ENCODE peak calls at places on chromosomes 16 and 17, in six cellular contexts. N, U, Q, M, E and Y are unnamed samples.

GRCh38 chr17:59381716-59382570 is 50.5 kb downstream of the YPEL2 start:
- DNase-seq in N (no peak), U (no peak), Q (peak; percentile 71), M (no peak), E (no peak), Y (no peak)

GRCh38 chr17:21171970-21172510 is 41.9 kb downstream of the TMEM11 start:
- DNase-seq in N (no peak), U (no peak), Q (no peak), M (no peak), E (no peak), Y (no peak)

GRCh38 chr16:63744077-63744874 is 1377.6 kb downstream of the CDH11 start:
- DNase-seq in N (no peak), U (no peak), Q (no peak), M (no peak), E (no peak), Y (no peak)

GRCh38 chr17:36892112-36892838 is 45.0 kb upstream of the LHX1 start:
- DNase-seq in N (no peak), U (no peak), Q (peak; percentile 57), M (no peak), E (no peak), Y (no peak)

GRCh38 chr17:5485270-5486205 is at the start of gene DERL2:
- DNase-seq in N (peak; percentile 56), U (peak; percentile 41), Q (no peak), M (no peak), E (no peak), Y (peak; percentile 57)

GRCh38 chr17:19766421-19767270 is 18.5 kb upstream of the ALDH3A1 start:
- DNase-seq in N (no peak), U (peak; percentile 65), Q (peak; percentile 81), M (peak; percentile 81), E (peak; percentile 87), Y (peak; percentile 85)

GRCh38 chr17:66647391-66647983 is 187.4 kb upstream of the CACNG5 start:
- DNase-seq in N (no peak), U (no peak), Q (no peak), M (no peak), E (no peak), Y (peak; percentile 13)

GRCh38 chr17:80940171-80941123 is 51.2 kb upstream of the CHMP6 start:
- DNase-seq in N (no peak), U (no peak), Q (no peak), M (no peak), E (no peak), Y (no peak)

GRCh38 chr17:34121311-34121710 is 133.8 kb upstream of the CCL2 start:
- DNase-seq in N (no peak), U (no peak), Q (no peak), M (no peak), E (no peak), Y (no peak)

GRCh38 chr16:17082126-17082882 is 388.5 kb downstream of the XYLT1 start:
- DNase-seq in N (no peak), U (no peak), Q (no peak), M (no peak), E (no peak), Y (no peak)

GRCh38 chr17:45949755-45950320 is 49.2 kb upstream of the STH start:
- DNase-seq in N (no peak), U (no peak), Q (no peak), M (no peak), E (no peak), Y (no peak)

GRCh38 chr17:45948498-45948880 is 50.6 kb upstream of the STH start:
- DNase-seq in N (no peak), U (peak; percentile 10), Q (no peak), M (no peak), E (no peak), Y (no peak)

GRCh38 chr17:45950888-45951287 is 48.2 kb upstream of the STH start:
- DNase-seq in N (no peak), U (no peak), Q (no peak), M (no peak), E (no peak), Y (no peak)

GRCh38 chr17:45946841-45947256 is 52.2 kb upstream of the STH start:
- DNase-seq in N (no peak), U (peak; percentile 74), Q (no peak), M (no peak), E (no peak), Y (no peak)

DNA sequence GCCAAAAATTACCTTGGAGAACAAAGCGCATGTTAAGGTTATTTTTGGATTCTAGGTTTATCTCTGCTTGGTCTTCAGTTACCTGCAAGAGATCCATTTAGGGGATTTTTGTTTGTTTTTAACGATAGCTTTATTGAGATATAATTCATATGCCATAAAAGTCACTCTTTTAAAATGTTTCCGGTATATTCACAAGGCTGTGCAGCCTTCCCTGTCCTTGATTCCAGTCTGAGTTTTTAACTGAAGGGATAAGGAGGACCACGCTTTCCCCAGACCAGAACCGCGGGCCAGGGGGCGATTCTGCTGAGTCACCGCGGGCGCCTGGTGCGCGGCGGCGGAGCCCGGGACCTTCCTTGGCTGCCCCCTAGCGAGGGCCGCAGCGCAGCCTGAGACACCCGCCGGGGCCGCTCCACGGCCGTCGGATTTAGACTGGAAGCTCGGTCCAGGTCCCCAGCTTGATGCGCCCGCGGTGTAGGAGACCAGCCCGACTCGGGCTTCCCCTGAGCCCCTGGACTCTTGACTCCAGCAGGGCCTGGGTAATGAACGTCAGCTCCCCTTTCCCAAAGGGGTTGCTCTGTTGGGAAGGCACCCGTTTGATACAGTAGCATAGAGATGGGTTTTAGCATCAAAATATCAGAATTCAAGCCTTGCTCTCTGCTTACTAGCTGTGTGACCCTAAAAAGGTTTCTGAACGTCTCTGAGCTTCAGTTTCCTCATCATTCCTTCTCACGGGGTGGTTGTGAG is 50.0 kb upstream of the STH start:
- DNase-seq in N (no peak), U (peak; percentile 74), Q (peak; percentile 81), M (peak; percentile 56), E (no peak), Y (peak; percentile 86)
- H3K4me3 ChIP-seq in N (peak overlapping the region; percentile 53), U (no peak overlapping the region), Q (peak overlapping the region; percentile 12), M (no peak overlapping the region), E (no peak overlapping the region), Y (no peak overlapping the region)

GRCh38 chr17:76140661-76141211 is 309 bp downstream of the FOXJ1 start:
- DNase-seq in N (no peak), U (no peak), Q (no peak), M (no peak), E (no peak), Y (no peak)

GRCh38 chr17:76141212-76142043 is at the start of gene FOXJ1:
- DNase-seq in N (no peak), U (peak; percentile 84), Q (peak; percentile 92), M (peak; percentile 92), E (peak; percentile 100), Y (peak; percentile 94)

GRCh38 chr17:76139801-76140660 is 1.0 kb downstream of the FOXJ1 start:
- DNase-seq in N (no peak), U (no peak), Q (no peak), M (peak; percentile 52), E (peak; percentile 74), Y (peak; percentile 11)

GRCh38 chr17:76139261-76139752 is 1.7 kb downstream of the FOXJ1 start:
- DNase-seq in N (no peak), U (no peak), Q (no peak), M (no peak), E (no peak), Y (no peak)

GRCh38 chr17:76142044-76143041 is 1.3 kb upstream of the FOXJ1 start:
- DNase-seq in N (no peak), U (no peak), Q (no peak), M (no peak), E (peak; percentile 50), Y (no peak)
- H3K4me1 ChIP-seq in N (peaks cover 72% of the 10 kb centered on the region), U (peaks cover 21% of the 10 kb centered on the region), Q (peaks cover 28% of the 10 kb centered on the region), M (peaks cover 78% of the 10 kb centered on the region), E (no peaks in the 10 kb centered on the region), Y (peaks cover 30% of the 10 kb centered on the region)

GRCh38 chr16:58266336-58266735 is 28.5 kb downstream of the PRSS54 start:
- DNase-seq in N (no peak), U (no peak), Q (no peak), M (no peak), E (no peak), Y (no peak)

GRCh38 chr16:58264961-58265479 is 29.8 kb downstream of the PRSS54 start:
- DNase-seq in N (no peak), U (peak; percentile 46), Q (no peak), M (no peak), E (peak; percentile 28), Y (peak; percentile 81)

GRCh38 chr16:58264007-58264406 is 30.8 kb downstream of the PRSS54 start:
- DNase-seq in N (no peak), U (no peak), Q (no peak), M (no peak), E (no peak), Y (no peak)

GRCh38 chr16:58267524-58268243 is 27.1 kb downstream of the PRSS54 start:
- DNase-seq in N (no peak), U (no peak), Q (no peak), M (no peak), E (no peak), Y (no peak)

DNA sequence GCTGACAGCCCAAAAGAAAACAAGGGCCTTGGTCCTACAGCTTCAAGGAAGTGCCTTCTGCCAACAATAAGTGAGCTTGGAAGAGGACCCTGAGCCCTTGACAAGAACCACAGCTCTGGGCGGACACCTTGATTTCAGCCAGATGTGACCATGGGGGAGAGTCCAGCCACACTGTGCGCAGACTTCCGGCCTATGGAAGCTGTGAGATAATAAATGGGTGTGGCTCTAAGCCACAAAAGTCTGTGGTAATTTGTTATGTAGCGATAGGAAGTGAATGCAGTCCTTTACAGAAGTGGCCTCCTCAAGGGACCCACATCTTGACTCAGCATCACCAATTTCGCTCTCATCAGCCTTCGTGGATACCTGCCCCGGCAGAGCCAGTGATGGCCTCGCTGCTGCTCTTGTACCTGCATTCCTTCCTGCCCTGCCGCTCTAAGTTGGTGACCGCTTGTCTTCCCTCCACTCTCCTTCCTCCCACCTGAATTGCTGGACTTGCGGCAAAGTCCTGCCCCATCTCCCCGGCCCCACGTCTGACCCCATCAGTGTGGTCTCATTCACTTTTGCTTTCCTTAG is 29.3 kb downstream of the PRSS54 start:
- DNase-seq in N (no peak), U (no peak), Q (no peak), M (no peak), E (no peak), Y (no peak)
- H3K4me3 ChIP-seq in N (no peak overlapping the region), U (no peak overlapping the region), Q (no peak overlapping the region), M (no peak overlapping the region), E (no peak overlapping the region), Y (no peak overlapping the region)

GRCh38 chr16:47386201-47386718 is 74.6 kb downstream of the ITFG1 start:
- DNase-seq in N (no peak), U (no peak), Q (no peak), M (no peak), E (no peak), Y (no peak)

GRCh38 chr16:47392114-47392513 is 68.7 kb downstream of the ITFG1 start:
- DNase-seq in N (no peak), U (peak; percentile 26), Q (no peak), M (no peak), E (no peak), Y (no peak)

GRCh38 chr16:47387026-47387734 is 73.7 kb downstream of the ITFG1 start:
- DNase-seq in N (no peak), U (no peak), Q (no peak), M (no peak), E (no peak), Y (no peak)

DNA sequence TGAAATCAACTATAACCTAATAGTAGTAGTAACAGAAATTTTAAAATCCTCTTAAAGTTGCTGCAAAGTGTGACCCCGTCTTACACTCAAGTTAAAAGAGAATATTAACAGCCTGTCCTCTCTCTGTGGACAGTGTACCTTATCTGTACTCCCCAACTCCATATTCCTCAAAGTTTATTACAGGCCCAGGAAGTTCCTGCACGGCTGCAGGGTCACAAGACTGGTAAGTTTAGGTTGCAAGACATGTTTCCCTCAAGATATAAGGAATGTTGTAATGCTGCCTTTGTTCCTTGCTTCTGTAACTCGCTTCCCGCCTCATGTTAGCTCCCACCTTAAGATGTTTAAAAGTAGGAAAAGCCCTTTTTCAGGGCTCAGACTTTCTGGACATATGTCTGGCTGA is 72.2 kb downstream of the ITFG1 start:
- DNase-seq in N (no peak), U (peak; percentile 6), Q (no peak), M (no peak), E (no peak), Y (peak; percentile 8)
- H3K4me1 ChIP-seq in N (no peaks in the 10 kb centered on the region), U (peaks cover 25% of the 10 kb centered on the region), Q (no peaks in the 10 kb centered on the region), M (peaks cover 5% of the 10 kb centered on the region), E (no peaks in the 10 kb centered on the region), Y (peaks cover 7% of the 10 kb centered on the region)